ENCODE peak calls at places on chromosomes 2 and 18, in eight cellular contexts. One of them, this sample, is unnamed.

GRCh38 chr18:22422909-22423548 is 5.3 kb upstream of the CTAGE1 start:
- DNase-seq in cardiac muscle cell: peak; percentile 76
- DNase-seq in ovary: no peak
- DNase-seq in heart right ventricle: peak; percentile 47
- DNase-seq in hepatocyte: no peak
- DNase-seq in pancreas: peak; percentile 90
- DNase-seq in psoas muscle: no peak
- DNase-seq in A549: no peak
- DNase-seq in this sample: no peak

GRCh38 chr2:113829270-113829669 is 60.6 kb upstream of the ACTR3 start:
- DNase-seq in cardiac muscle cell: peak; percentile 64
- DNase-seq in ovary: no peak
- DNase-seq in heart right ventricle: no peak
- DNase-seq in hepatocyte: no peak
- DNase-seq in pancreas: no peak
- DNase-seq in psoas muscle: no peak
- DNase-seq in A549: no peak
- DNase-seq in this sample: no peak

GRCh38 chr2:12314119-12314735 is 402.5 kb upstream of the TRIB2 start:
- DNase-seq in cardiac muscle cell: no peak
- DNase-seq in ovary: no peak
- DNase-seq in heart right ventricle: peak; percentile 11
- DNase-seq in hepatocyte: no peak
- DNase-seq in pancreas: no peak
- DNase-seq in psoas muscle: no peak
- DNase-seq in A549: no peak
- DNase-seq in this sample: no peak

GRCh38 chr2:206158563-206159345 is 490 bp downstream of the NDUFS1 start:
- DNase-seq in cardiac muscle cell: peak; percentile 42
- DNase-seq in ovary: no peak
- DNase-seq in heart right ventricle: no peak
- DNase-seq in hepatocyte: peak; percentile 31
- DNase-seq in pancreas: no peak
- DNase-seq in psoas muscle: no peak
- DNase-seq in A549: no peak
- DNase-seq in this sample: peak; percentile 27

GRCh38 chr2:174376967-174377366 is 18.6 kb upstream of the SCRN3 start:
- DNase-seq in cardiac muscle cell: peak; percentile 27
- DNase-seq in ovary: no peak
- DNase-seq in heart right ventricle: no peak
- DNase-seq in hepatocyte: peak; percentile 39
- DNase-seq in pancreas: no peak
- DNase-seq in psoas muscle: no peak
- DNase-seq in A549: no peak
- DNase-seq in this sample: no peak

GRCh38 chr2:85710687-85711577 is 16.8 kb downstream of the GNLY start:
- DNase-seq in cardiac muscle cell: peak; percentile 65
- DNase-seq in ovary: peak; percentile 78
- DNase-seq in heart right ventricle: peak; percentile 82
- DNase-seq in hepatocyte: no peak
- DNase-seq in pancreas: no peak
- DNase-seq in psoas muscle: peak; percentile 67
- DNase-seq in A549: no peak
- DNase-seq in this sample: no peak

GRCh38 chr2:147365577-147365976 is 479.3 kb upstream of the ACVR2A start:
- DNase-seq in cardiac muscle cell: peak; percentile 54
- DNase-seq in ovary: no peak
- DNase-seq in heart right ventricle: no peak
- DNase-seq in hepatocyte: peak; percentile 11
- DNase-seq in pancreas: no peak
- DNase-seq in psoas muscle: no peak
- DNase-seq in A549: no peak
- DNase-seq in this sample: peak; percentile 15

GRCh38 chr2:212953170-212953920 is 198.1 kb downstream of the IKZF2 start:
- DNase-seq in cardiac muscle cell: no peak
- DNase-seq in ovary: no peak
- DNase-seq in heart right ventricle: no peak
- DNase-seq in hepatocyte: no peak
- DNase-seq in pancreas: no peak
- DNase-seq in psoas muscle: no peak
- DNase-seq in A549: no peak
- DNase-seq in this sample: peak; percentile 12

GRCh38 chr2:238262496-238263122 is 22.8 kb upstream of the HES6 start:
- DNase-seq in cardiac muscle cell: no peak
- DNase-seq in ovary: no peak
- DNase-seq in heart right ventricle: no peak
- DNase-seq in hepatocyte: no peak
- DNase-seq in pancreas: no peak
- DNase-seq in psoas muscle: peak; percentile 42
- DNase-seq in A549: no peak
- DNase-seq in this sample: no peak

GRCh38 chr18:26479686-26480079 is 68.7 kb downstream of the KCTD1 start:
- DNase-seq in cardiac muscle cell: no peak
- DNase-seq in ovary: no peak
- DNase-seq in heart right ventricle: no peak
- DNase-seq in hepatocyte: no peak
- DNase-seq in pancreas: no peak
- DNase-seq in psoas muscle: no peak
- DNase-seq in A549: no peak
- DNase-seq in this sample: no peak

GRCh38 chr2:57782587-57782986 is 264.0 kb upstream of the VRK2 start:
- DNase-seq in cardiac muscle cell: no peak
- DNase-seq in ovary: no peak
- DNase-seq in heart right ventricle: no peak
- DNase-seq in hepatocyte: no peak
- DNase-seq in pancreas: no peak
- DNase-seq in psoas muscle: no peak
- DNase-seq in A549: no peak
- DNase-seq in this sample: no peak

GRCh38 chr2:233593201-233593600 is 24.2 kb upstream of the UGT1A8 start:
- DNase-seq in cardiac muscle cell: no peak
- DNase-seq in ovary: no peak
- DNase-seq in heart right ventricle: no peak
- DNase-seq in hepatocyte: no peak
- DNase-seq in pancreas: no peak
- DNase-seq in psoas muscle: no peak
- DNase-seq in A549: no peak
- DNase-seq in this sample: no peak

GRCh38 chr2:204505946-204506345 is 39.3 kb upstream of the PARD3B start:
- DNase-seq in cardiac muscle cell: peak; percentile 62
- DNase-seq in ovary: no peak
- DNase-seq in heart right ventricle: no peak
- DNase-seq in hepatocyte: no peak
- DNase-seq in pancreas: no peak
- DNase-seq in psoas muscle: no peak
- DNase-seq in A549: no peak
- DNase-seq in this sample: no peak

GRCh38 chr18:51447351-51447896 is 249.9 kb upstream of the MEX3C start:
- DNase-seq in cardiac muscle cell: peak; percentile 37
- DNase-seq in ovary: no peak
- DNase-seq in heart right ventricle: peak; percentile 7
- DNase-seq in hepatocyte: peak; percentile 27
- DNase-seq in pancreas: peak; percentile 92
- DNase-seq in psoas muscle: peak; percentile 79
- DNase-seq in A549: no peak
- DNase-seq in this sample: no peak

GRCh38 chr2:128555433-128555832 is 236.8 kb upstream of the HS6ST1 start:
- DNase-seq in cardiac muscle cell: no peak
- DNase-seq in ovary: no peak
- DNase-seq in heart right ventricle: no peak
- DNase-seq in hepatocyte: no peak
- DNase-seq in pancreas: no peak
- DNase-seq in psoas muscle: no peak
- DNase-seq in A549: no peak
- DNase-seq in this sample: no peak

GRCh38 chr2:226652388-226652787 is 147.2 kb downstream of the IRS1 start:
- DNase-seq in cardiac muscle cell: peak; percentile 87
- DNase-seq in ovary: no peak
- DNase-seq in heart right ventricle: no peak
- DNase-seq in hepatocyte: no peak
- DNase-seq in pancreas: no peak
- DNase-seq in psoas muscle: no peak
- DNase-seq in A549: no peak
- DNase-seq in this sample: no peak

GRCh38 chr2:218396688-218397501 is 2.8 kb upstream of the CTDSP1 start:
- DNase-seq in cardiac muscle cell: peak; percentile 64
- DNase-seq in ovary: peak; percentile 80
- DNase-seq in heart right ventricle: peak; percentile 86
- DNase-seq in hepatocyte: peak; percentile 85
- DNase-seq in pancreas: peak; percentile 83
- DNase-seq in psoas muscle: peak; percentile 88
- DNase-seq in A549: peak; percentile 23
- DNase-seq in this sample: peak; percentile 58

GRCh38 chr2:213067888-213068287 is 83.5 kb downstream of the IKZF2 start:
- DNase-seq in cardiac muscle cell: no peak
- DNase-seq in ovary: no peak
- DNase-seq in heart right ventricle: no peak
- DNase-seq in hepatocyte: no peak
- DNase-seq in pancreas: no peak
- DNase-seq in psoas muscle: no peak
- DNase-seq in A549: no peak
- DNase-seq in this sample: no peak

GRCh38 chr2:190713476-190713875 is 64.6 kb downstream of the NAB1 start:
- DNase-seq in cardiac muscle cell: peak; percentile 40
- DNase-seq in ovary: no peak
- DNase-seq in heart right ventricle: no peak
- DNase-seq in hepatocyte: no peak
- DNase-seq in pancreas: no peak
- DNase-seq in psoas muscle: no peak
- DNase-seq in A549: no peak
- DNase-seq in this sample: no peak

GRCh38 chr2:1708476-1709334 is 35.6 kb downstream of the PXDN start:
- DNase-seq in cardiac muscle cell: peak; percentile 52
- DNase-seq in ovary: no peak
- DNase-seq in heart right ventricle: peak; percentile 54
- DNase-seq in hepatocyte: no peak
- DNase-seq in pancreas: no peak
- DNase-seq in psoas muscle: no peak
- DNase-seq in A549: no peak
- DNase-seq in this sample: no peak

GRCh38 chr18:1732143-1732542 is 827.5 kb downstream of the ADCYAP1 start:
- DNase-seq in cardiac muscle cell: no peak
- DNase-seq in ovary: no peak
- DNase-seq in heart right ventricle: no peak
- DNase-seq in hepatocyte: no peak
- DNase-seq in pancreas: no peak
- DNase-seq in psoas muscle: no peak
- DNase-seq in A549: no peak
- DNase-seq in this sample: peak; percentile 6

GRCh38 chr2:74405994-74406583 is 15.3 kb downstream of the C2orf81 start:
- DNase-seq in cardiac muscle cell: no peak
- DNase-seq in ovary: no peak
- DNase-seq in heart right ventricle: no peak
- DNase-seq in hepatocyte: no peak
- DNase-seq in pancreas: no peak
- DNase-seq in psoas muscle: no peak
- DNase-seq in A549: no peak
- DNase-seq in this sample: no peak
- H3K27ac ChIP-seq in cardiac muscle cell: no peak overlapping the region
- H3K27ac ChIP-seq in ovary: no peak overlapping the region
- H3K27ac ChIP-seq in heart right ventricle: no peak overlapping the region
- H3K27ac ChIP-seq in hepatocyte: no peak overlapping the region
- H3K27ac ChIP-seq in pancreas: no peak overlapping the region
- H3K27ac ChIP-seq in psoas muscle: no peak overlapping the region
- H3K27ac ChIP-seq in A549: no peak overlapping the region
- H3K27ac ChIP-seq in this sample: no peak overlapping the region

DNA sequence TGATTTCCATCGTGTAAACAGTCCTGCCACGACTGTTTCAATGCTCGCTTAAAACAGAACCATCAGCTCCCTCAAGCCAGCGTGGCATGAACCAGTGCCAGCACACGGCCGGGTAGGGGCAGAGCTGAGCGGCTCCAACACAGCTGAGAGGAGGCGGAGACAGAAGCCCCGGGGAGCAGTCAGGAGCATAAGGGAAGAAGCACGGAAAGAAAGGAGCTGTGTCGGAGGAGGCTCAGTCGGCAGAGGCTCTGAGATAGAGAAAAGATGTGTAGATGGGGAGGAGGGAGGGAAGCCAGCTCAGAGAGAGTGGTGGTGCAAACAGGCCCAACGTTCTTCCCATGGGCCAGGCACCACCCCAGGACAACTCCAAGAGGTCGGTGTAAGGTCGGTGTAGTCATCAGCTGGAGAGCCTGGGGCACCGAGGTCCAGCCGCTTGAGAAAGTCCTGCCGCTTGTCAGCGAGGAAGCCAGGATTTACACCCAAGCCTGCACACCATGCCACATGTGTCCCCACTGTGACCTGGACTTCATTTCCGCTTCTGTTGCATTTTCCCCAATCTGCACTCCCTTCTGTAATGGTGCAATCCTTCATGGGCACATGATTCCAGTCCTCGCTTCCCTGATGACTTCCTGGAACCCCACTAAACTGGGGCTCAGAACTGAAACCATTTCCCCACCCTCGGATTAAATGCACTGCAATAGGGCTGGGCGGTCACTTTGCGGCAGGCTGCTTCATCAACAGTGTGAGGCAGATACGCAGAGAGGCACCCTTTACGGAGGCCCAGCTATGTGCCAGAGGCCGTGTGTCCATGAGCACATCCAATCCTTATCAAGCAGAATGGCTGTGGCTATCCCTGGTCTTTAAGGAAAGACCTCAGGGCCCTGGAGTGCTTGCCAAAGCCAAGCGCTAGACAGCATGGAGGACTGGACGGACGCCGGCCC is 43.5 kb downstream of the CYP27C1 start:
- DNase-seq in cardiac muscle cell: peak; percentile 32
- DNase-seq in ovary: no peak
- DNase-seq in heart right ventricle: peak; percentile 13
- DNase-seq in hepatocyte: peak; percentile 75
- DNase-seq in pancreas: no peak
- DNase-seq in psoas muscle: peak; percentile 81
- DNase-seq in A549: no peak
- DNase-seq in this sample: no peak
- TF ChIP-seq CTCF in cardiac muscle cell: no peak
- TF ChIP-seq CTCF in ovary: no peak
- TF ChIP-seq CTCF in heart right ventricle: no peak
- TF ChIP-seq CTCF in hepatocyte: no peak
- TF ChIP-seq CTCF in pancreas: no peak
- TF ChIP-seq CTCF in psoas muscle: no peak
- TF ChIP-seq CTCF in A549: no peak
- TF ChIP-seq CTCF in this sample: no peak

GRCh38 chr2:80126596-80127189 is 177.9 kb downstream of the LRRTM1 start:
- DNase-seq in cardiac muscle cell: peak; percentile 3
- DNase-seq in ovary: no peak
- DNase-seq in heart right ventricle: no peak
- DNase-seq in hepatocyte: no peak
- DNase-seq in pancreas: no peak
- DNase-seq in psoas muscle: no peak
- DNase-seq in A549: no peak
- DNase-seq in this sample: no peak
- H3K27ac ChIP-seq in cardiac muscle cell: no peak overlapping the region
- H3K27ac ChIP-seq in ovary: no peak overlapping the region
- H3K27ac ChIP-seq in heart right ventricle: no peak overlapping the region
- H3K27ac ChIP-seq in hepatocyte: no peak overlapping the region
- H3K27ac ChIP-seq in pancreas: no peak overlapping the region
- H3K27ac ChIP-seq in psoas muscle: no peak overlapping the region
- H3K27ac ChIP-seq in A549: no peak overlapping the region
- H3K27ac ChIP-seq in this sample: no peak overlapping the region

DNA sequence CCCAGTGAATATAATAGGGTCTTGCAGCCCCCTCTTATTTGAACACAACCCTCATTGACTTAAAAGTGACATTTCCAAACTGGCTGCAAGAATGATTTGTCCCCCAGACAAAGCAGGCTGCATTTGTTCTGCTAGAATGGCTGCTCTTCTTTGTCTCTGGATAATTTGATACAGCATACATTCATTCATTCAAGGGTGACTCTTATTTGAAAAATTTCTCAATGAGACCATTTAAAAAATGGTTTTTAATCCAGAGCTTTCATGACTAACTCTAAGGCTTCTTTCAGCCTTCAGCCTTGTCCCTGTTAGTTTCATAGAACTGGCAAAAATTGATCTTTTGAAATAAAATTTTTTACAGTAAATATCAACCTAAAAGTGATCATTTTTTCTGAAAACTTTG is 64.3 kb upstream of the TANC1 start:
- DNase-seq in cardiac muscle cell: no peak
- DNase-seq in ovary: no peak
- DNase-seq in heart right ventricle: no peak
- DNase-seq in hepatocyte: no peak
- DNase-seq in pancreas: no peak
- DNase-seq in psoas muscle: no peak
- DNase-seq in A549: no peak
- DNase-seq in this sample: no peak
- TF ChIP-seq CTCF in cardiac muscle cell: no peak
- TF ChIP-seq CTCF in ovary: no peak
- TF ChIP-seq CTCF in heart right ventricle: no peak
- TF ChIP-seq CTCF in hepatocyte: no peak
- TF ChIP-seq CTCF in pancreas: no peak
- TF ChIP-seq CTCF in psoas muscle: no peak
- TF ChIP-seq CTCF in A549: no peak
- TF ChIP-seq CTCF in this sample: no peak